ENCODE peak calls at places on chromosomes 2 and 18, in ten cellular contexts. K is hepatocyte; T is body of pancreas; X is heart right ventricle; C is PC-9; Y is fibroblast of lung; W is tibial nerve; N is CD8-positive, alpha-beta T cell; Q is ovary; F is endothelial cell of umbilical vein. V is an unnamed sample.

GRCh38 chr2:191866195-191866594 is 19.3 kb upstream of the CAVIN2 start:
- DNase-seq in Y (no peak), Q (no peak), T (no peak), F (no peak), X (no peak), N (no peak), K (no peak), C (no peak), W (no peak), V (no peak)

GRCh38 chr2:33086400-33087015 is 139.8 kb downstream of the LTBP1 start:
- DNase-seq in K (no peak), C (no peak), W (no peak), Q (no peak), X (peak; percentile 66), N (no peak), F (peak; percentile 83), T (peak; percentile 29), Y (peak; percentile 71), V (peak; percentile 31)

GRCh38 chr2:134782792-134783191 is 55.6 kb upstream of the ACMSD start:
- DNase-seq in Y (peak; percentile 36), C (peak; percentile 13), W (no peak), X (no peak), F (peak; percentile 26), Q (no peak), K (peak; percentile 70), T (no peak), N (no peak), V (peak; percentile 27)

GRCh38 chr2:128808462-128809255 is 490.0 kb upstream of the HS6ST1 start:
- DNase-seq in X (no peak), Y (peak; percentile 34), N (no peak), T (no peak), K (peak; percentile 71), W (no peak), C (no peak), F (no peak), Q (no peak), V (no peak)

GRCh38 chr2:72211777-72212515 is 64.3 kb upstream of the CYP26B1 start:
- DNase-seq in W (no peak), F (no peak), X (no peak), Y (peak; percentile 22), C (no peak), T (no peak), K (no peak), N (no peak), Q (no peak), V (no peak)

GRCh38 chr2:20594957-20595356 is 55.9 kb downstream of the HS1BP3 start:
- DNase-seq in Y (no peak), X (no peak), T (peak; percentile 6), C (no peak), Q (peak; percentile 17), F (no peak), W (no peak), N (no peak), K (no peak), V (no peak)

GRCh38 chr2:47819834-47820233 is 36.9 kb downstream of the MSH6 start:
- DNase-seq in K (no peak), T (no peak), Y (peak; percentile 34), X (no peak), F (no peak), N (no peak), W (no peak), C (no peak), Q (no peak), V (no peak)

GRCh38 chr2:118763797-118764196 is 83.7 kb downstream of the EN1 start:
- DNase-seq in T (no peak), Y (peak; percentile 7), X (no peak), C (no peak), K (peak; percentile 15), Q (no peak), F (no peak), N (no peak), W (no peak), V (peak; percentile 34)

GRCh38 chr2:101843471-101843870 is 146.0 kb downstream of the MAP4K4 start:
- DNase-seq in Q (no peak), W (no peak), F (peak; percentile 41), K (no peak), T (no peak), C (no peak), Y (no peak), N (no peak), X (no peak), V (no peak)

GRCh38 chr2:151408788-151409600 is 708 bp upstream of the RIF1 start:
- DNase-seq in W (no peak), T (no peak), K (no peak), C (no peak), Q (no peak), Y (no peak), F (no peak), X (no peak), N (no peak), V (no peak)

GRCh38 chr2:99854236-99854852 is 288.0 kb downstream of the AFF3 start:
- DNase-seq in F (no peak), K (no peak), W (no peak), X (no peak), C (no peak), T (no peak), Q (no peak), Y (peak; percentile 51), N (no peak), V (no peak)

GRCh38 chr2:164023896-164024295 is 288.1 kb upstream of the FIGN start:
- DNase-seq in F (no peak), Q (no peak), N (no peak), X (peak; percentile 16), Y (peak; percentile 3), C (no peak), K (no peak), T (no peak), W (no peak), V (no peak)

GRCh38 chr2:9993490-9994165 is 42.1 kb downstream of the GRHL1 start:
- DNase-seq in F (peak; percentile 65), X (no peak), Q (no peak), N (no peak), K (no peak), Y (no peak), C (no peak), W (no peak), T (no peak), V (no peak)

GRCh38 chr2:231926761-231927565 is 767 bp upstream of the NPPC start:
- DNase-seq in X (no peak), F (no peak), Y (no peak), Q (peak; percentile 14), T (no peak), N (no peak), C (no peak), W (no peak), K (no peak), V (peak; percentile 47)

GRCh38 chr2:133561045-133561852 is 7.0 kb downstream of the NCKAP5 start:
- DNase-seq in C (no peak), W (no peak), F (peak; percentile 74), T (peak; percentile 18), Q (peak; percentile 27), Y (peak; percentile 91), N (no peak), X (peak; percentile 12), K (peak; percentile 76), V (peak; percentile 91)

GRCh38 chr18:58915006-58915799 is 50.5 kb downstream of the ZNF532 start:
- DNase-seq in X (no peak), C (no peak), Y (no peak), W (no peak), N (no peak), K (no peak), F (peak; percentile 9), Q (no peak), T (no peak), V (no peak)

GRCh38 chr2:23404426-23404825 is 19.4 kb downstream of the KLHL29 start:
- DNase-seq in Y (peak; percentile 82), W (no peak), T (no peak), Q (peak; percentile 36), X (no peak), C (peak; percentile 33), N (no peak), F (peak; percentile 80), K (peak; percentile 84), V (peak; percentile 92)
- TF ChIP-seq CTCF in Y (peak; percentile 39), W (peak; percentile 23), T (no peak), Q (no peak), X (peak; percentile 20), C (no peak), N (no peak), F (peak; percentile 25), K (peak; percentile 55), V (peak; percentile 61)

DNA sequence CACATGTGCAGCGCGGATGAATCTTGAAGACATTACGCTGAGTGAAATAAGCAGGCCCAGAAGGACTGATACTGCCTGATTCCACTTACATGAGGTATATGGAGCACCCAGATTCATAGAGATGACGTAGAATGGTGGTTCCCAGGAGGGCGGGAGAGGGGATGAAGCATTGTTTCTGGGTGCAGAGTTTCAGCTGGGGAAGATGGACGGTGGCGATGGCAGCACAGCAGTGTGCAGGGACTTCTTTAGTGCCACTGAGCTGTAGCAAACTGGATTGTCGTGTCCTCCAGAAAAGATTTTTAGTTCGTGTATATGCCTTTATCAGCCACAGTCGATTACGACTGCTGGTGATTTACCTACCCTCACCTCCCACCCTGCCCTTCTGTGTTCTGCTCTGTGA is 30.5 kb downstream of the RAB12 start:
- DNase-seq in F (no peak), X (no peak), C (no peak), N (no peak), Q (no peak), W (no peak), T (no peak), Y (no peak), K (no peak), V (no peak)
- H3K36me3 ChIP-seq in F (peaks cover 15% of the 10 kb centered on the region), X (peaks cover 66% of the 10 kb centered on the region), C (peaks cover 21% of the 10 kb centered on the region), N (peaks cover 11% of the 10 kb centered on the region), Q (no peaks in the 10 kb centered on the region), W (no peaks in the 10 kb centered on the region), T (peaks cover 9% of the 10 kb centered on the region), Y (peaks cover 9% of the 10 kb centered on the region), K (peaks cover 8% of the 10 kb centered on the region), V (peaks cover 31% of the 10 kb centered on the region)

DNA sequence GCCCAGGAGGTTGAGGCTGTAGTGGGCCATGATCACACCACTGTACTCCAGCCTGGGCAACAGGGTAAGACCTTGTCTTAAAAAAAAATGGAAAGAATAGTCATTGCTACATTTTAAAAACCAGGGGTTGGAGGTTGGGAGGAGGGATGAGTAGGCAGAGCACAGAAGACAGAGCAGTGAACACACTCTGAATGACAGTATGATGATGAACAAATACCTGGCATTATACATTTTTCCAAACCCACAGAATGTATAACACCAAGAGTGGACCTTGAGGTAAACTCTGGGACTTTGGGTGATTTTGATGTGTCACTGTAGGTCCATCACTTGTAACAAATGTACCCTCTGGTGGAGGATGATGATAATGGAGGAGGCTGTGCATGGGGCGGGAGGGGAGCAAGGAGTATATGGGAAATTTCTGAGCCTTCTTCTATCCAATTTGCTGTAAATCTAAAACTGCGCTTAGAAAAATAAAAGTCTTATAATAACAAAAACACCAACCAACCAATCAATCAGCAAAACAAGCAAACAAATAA is 111.4 kb upstream of the PGAP1 start:
- DNase-seq in Y (no peak), W (no peak), K (no peak), N (no peak), Q (no peak), F (no peak), X (no peak), T (no peak), C (no peak), V (no peak)
- TF ChIP-seq CTCF in Y (no peak), W (no peak), K (no peak), N (no peak), Q (no peak), F (no peak), X (no peak), T (no peak), C (no peak), V (peak; percentile 18)

DNA sequence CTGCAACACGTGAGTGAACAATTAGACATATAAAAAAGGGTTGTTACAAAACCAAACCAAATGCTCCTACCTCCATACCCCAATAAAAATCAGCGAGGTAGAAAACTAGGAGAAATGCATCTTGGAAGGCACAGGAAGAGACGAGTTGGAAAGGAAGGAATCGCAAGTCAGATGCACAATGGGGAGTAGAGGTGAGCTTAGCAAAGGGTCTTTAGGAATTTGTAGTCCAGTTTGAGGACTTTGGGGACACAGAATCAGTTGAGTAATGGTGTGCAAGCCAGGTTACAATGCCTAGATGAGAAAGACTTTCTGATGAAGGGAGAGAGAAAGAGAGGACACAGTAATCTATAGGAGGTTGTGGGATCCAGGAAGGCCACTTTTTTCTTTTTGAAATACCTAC is 35.7 kb downstream of the XRCC5 start:
- DNase-seq in T (no peak), C (no peak), F (no peak), Y (no peak), N (no peak), X (no peak), K (no peak), W (no peak), Q (no peak), V (no peak)
- H3K36me3 ChIP-seq in T (peaks cover 28% of the 10 kb centered on the region), C (peaks cover 84% of the 10 kb centered on the region), F (peaks cover 53% of the 10 kb centered on the region), Y (peaks cover 6% of the 10 kb centered on the region), N (peaks cover 51% of the 10 kb centered on the region), X (peaks cover 100% of the 10 kb centered on the region), K (no peaks in the 10 kb centered on the region), W (no peaks in the 10 kb centered on the region), Q (no peaks in the 10 kb centered on the region), V (peaks cover 100% of the 10 kb centered on the region)

V was measured in A673.